ENCODE peak calls at places on chromosomes 6 and 20, in ten cellular contexts. Z, S, M, L, E, K, W, R, Q and F are unnamed samples.

GRCh38 chr6:44051516-44051915 is 75.7 kb downstream of the MRPL14 start:
- DNase-seq in M (no peak), E (no peak), L (no peak), S (no peak), Q (no peak), W (no peak), K (no peak), R (no peak), Z (no peak), F (no peak)

GRCh38 chr6:71386215-71386614 is 97.6 kb downstream of the OGFRL1 start:
- DNase-seq in M (no peak), R (no peak), Z (no peak), W (no peak), E (no peak), Q (no peak), S (no peak), L (no peak), K (no peak), F (no peak)

GRCh38 chr6:53986165-53986720 is 125.0 kb upstream of the MLIP start:
- DNase-seq in W (no peak), L (no peak), M (peak; percentile 34), R (no peak), Z (peak; percentile 39), Q (peak; percentile 2), E (no peak), K (no peak), S (no peak), F (no peak)

GRCh38 chr6:137247724-137248123 is 28.5 kb upstream of the IFNGR1 start:
- DNase-seq in E (no peak), Z (no peak), M (no peak), W (no peak), K (no peak), L (no peak), S (no peak), Q (no peak), R (no peak), F (no peak)

GRCh38 chr20:62052336-62052841 is 13.3 kb downstream of the TAF4 start:
- DNase-seq in K (peak; percentile 71), Q (no peak), E (no peak), M (no peak), Z (no peak), W (no peak), L (no peak), R (no peak), S (no peak), F (no peak)

GRCh38 chr6:152087096-152087495 is 279.6 kb downstream of the ESR1 start:
- DNase-seq in Q (no peak), S (no peak), R (no peak), Z (no peak), E (no peak), M (no peak), K (no peak), L (no peak), W (no peak), F (no peak)

GRCh38 chr20:54843891-54844290 is 368.5 kb downstream of the DOK5 start:
- DNase-seq in M (no peak), Z (no peak), E (no peak), K (no peak), L (no peak), R (no peak), S (no peak), W (no peak), Q (peak; percentile 41), F (no peak)

GRCh38 chr6:81865712-81866111 is 113.2 kb upstream of the TENT5A start:
- DNase-seq in L (no peak), Q (no peak), E (no peak), K (no peak), M (no peak), Z (no peak), W (no peak), S (no peak), R (no peak), F (no peak)

GRCh38 chr6:116072368-116072767 is 11.7 kb upstream of the FRK start:
- DNase-seq in W (no peak), M (no peak), K (no peak), Z (no peak), Q (no peak), L (no peak), E (no peak), S (no peak), R (no peak), F (no peak)

GRCh38 chr6:133456934-133457333 is 215.8 kb downstream of the EYA4 start:
- DNase-seq in Q (no peak), E (no peak), W (no peak), S (no peak), R (no peak), M (no peak), L (no peak), K (no peak), Z (no peak), F (no peak)

GRCh38 chr20:38674178-38675133 is 49.8 kb upstream of the SLC32A1 start:
- DNase-seq in S (peak; percentile 22), K (no peak), Z (no peak), W (no peak), L (peak; percentile 88), E (no peak), Q (peak; percentile 99), R (no peak), M (no peak), F (no peak)

GRCh38 chr6:147449405-147450161 is 58.9 kb upstream of the SAMD5 start:
- DNase-seq in K (no peak), Z (no peak), R (no peak), E (no peak), L (peak; percentile 19), M (no peak), Q (no peak), S (no peak), W (no peak), F (no peak)

GRCh38 chr20:63235399-63235983 is at the start of gene BIRC7:
- DNase-seq in L (peak; percentile 68), K (no peak), W (no peak), R (no peak), Z (no peak), M (no peak), Q (no peak), S (no peak), E (no peak), F (no peak)

DNA sequence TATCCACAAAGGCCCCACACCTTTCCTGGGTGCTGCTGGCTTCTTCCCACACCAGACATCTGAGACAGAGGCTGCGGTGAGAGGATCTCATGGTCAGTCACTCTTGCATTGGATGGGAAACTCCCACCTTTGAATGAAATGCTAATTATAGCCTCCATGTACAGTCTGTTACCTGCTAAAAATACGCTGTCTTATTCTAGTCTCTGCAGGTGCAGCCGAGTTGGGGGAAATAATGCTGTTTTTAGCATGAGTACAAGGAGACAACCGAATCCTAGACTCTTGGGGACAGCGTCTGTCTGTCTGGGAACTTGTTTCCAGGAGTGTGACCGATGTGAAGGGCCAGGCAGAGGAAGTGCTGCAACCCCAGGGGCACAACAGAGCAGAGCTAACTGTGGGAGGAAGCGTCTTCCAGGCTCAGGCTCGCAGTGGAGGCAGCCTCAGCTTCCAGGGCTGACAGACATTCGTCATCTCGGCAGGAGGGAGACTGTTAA is 286.2 kb downstream of the PREX1 start:
- DNase-seq in M (no peak), W (no peak), E (no peak), Q (no peak), K (no peak), L (no peak), R (no peak), S (no peak), Z (no peak), F (no peak)
- H3K27ac ChIP-seq in M (no peak overlapping the region), W (no peak overlapping the region), E (no peak overlapping the region), Q (no peak overlapping the region), K (no peak overlapping the region), L (no peak overlapping the region), R (no peak overlapping the region), S (no peak overlapping the region), Z (no peak overlapping the region), F (no peak overlapping the region)

GRCh38 chr6:26520088-26520839 is 17.9 kb upstream of the HMGN4 start:
- DNase-seq in Q (no peak), Z (peak; percentile 39), K (no peak), M (no peak), L (no peak), R (no peak), S (peak; percentile 43), E (no peak), W (peak; percentile 61), F (no peak)
- TF ChIP-seq POLR2AphosphoS5 in Q (peak; percentile 33), Z (peak; percentile 31), K (no peak), M (peak; percentile 65), L (no peak), R (no peak), S (peak; percentile 37), E (no peak), W (peak; percentile 3), F (no peak)

GRCh38 chr20:19887566-19888268 is 129.4 kb upstream of the NAA20 start:
- DNase-seq in S (no peak), Q (no peak), W (peak; percentile 28), M (no peak), R (no peak), L (no peak), Z (no peak), K (no peak), E (no peak), F (no peak)
- H3K27ac ChIP-seq in S (no peak overlapping the region), Q (no peak overlapping the region), W (peak overlapping the region; percentile 94), M (no peak overlapping the region), R (peak overlapping the region; percentile 85), L (no peak overlapping the region), Z (peak overlapping the region; percentile 98), K (peak overlapping the region; percentile 74), E (peak overlapping the region; percentile 81), F (peak overlapping the region; percentile 87)

GRCh38 chr6:38261626-38262025 is 378.1 kb downstream of the BTBD9 start:
- DNase-seq in L (no peak), E (no peak), Q (no peak), S (no peak), M (no peak), Z (no peak), W (no peak), R (no peak), K (no peak), F (no peak)

GRCh38 chr6:38259736-38260135 is 380.0 kb downstream of the BTBD9 start:
- DNase-seq in M (no peak), E (no peak), Z (no peak), S (no peak), L (no peak), W (no peak), Q (no peak), K (no peak), R (no peak), F (no peak)

GRCh38 chr6:38264605-38265004 is 375.1 kb downstream of the BTBD9 start:
- DNase-seq in W (no peak), L (peak; percentile 9), S (no peak), Z (no peak), R (no peak), K (no peak), Q (no peak), M (no peak), E (no peak), F (no peak)

GRCh38 chr6:38262609-38263008 is 377.1 kb downstream of the BTBD9 start:
- DNase-seq in W (no peak), E (no peak), M (no peak), Z (no peak), Q (no peak), K (no peak), S (no peak), L (no peak), R (no peak), F (no peak)

DNA sequence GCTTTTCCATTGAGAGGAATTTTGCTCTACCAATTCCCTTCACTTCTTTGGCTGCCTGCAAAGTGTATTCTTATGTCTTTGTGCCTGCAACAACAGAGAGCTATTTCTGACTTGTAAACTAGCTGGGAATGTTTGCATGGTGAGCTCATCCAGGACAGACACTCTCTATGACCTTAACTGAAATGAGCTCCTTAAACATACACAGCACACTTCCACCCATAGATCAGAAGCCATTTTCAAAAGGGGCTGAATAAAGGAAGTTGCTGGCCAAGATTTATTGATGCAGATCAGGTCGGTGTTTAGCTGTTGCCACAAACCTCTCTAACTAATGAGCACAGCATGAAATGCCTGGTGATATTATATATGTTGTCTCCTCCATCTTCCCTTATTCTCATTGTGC is 377.7 kb downstream of the BTBD9 start:
- DNase-seq in Z (peak; percentile 85), K (no peak), L (no peak), R (no peak), M (no peak), Q (no peak), E (no peak), S (no peak), W (no peak), F (no peak)
- TF ChIP-seq POLR2AphosphoS5 in Z (no peak), K (no peak), L (no peak), R (no peak), M (no peak), Q (no peak), E (no peak), S (no peak), W (no peak), F (no peak)